ENCODE peak calls at places on chromosome 19, in eight cellular contexts. B, O, G, Y, D, C, F and H are unnamed samples.

GRCh38 chr19:13260883-13261653 is 110.9 kb downstream of the IER2 start:
- DNase-seq in B (peak; percentile 94), O (peak; percentile 60), G (peak; percentile 87), Y (peak; percentile 95), D (peak; percentile 47), C (no peak), F (peak; percentile 64), H (peak; percentile 96)

GRCh38 chr19:3034194-3034844 is 5.2 kb upstream of the TLE2 start:
- DNase-seq in B (no peak), O (peak; percentile 70), G (peak; percentile 30), Y (no peak), D (no peak), C (no peak), F (no peak), H (no peak)

GRCh38 chr19:8148410-8149231 is 771 bp downstream of the FBN3 start:
- DNase-seq in B (peak; percentile 24), O (no peak), G (no peak), Y (no peak), D (no peak), C (no peak), F (no peak), H (no peak)

GRCh38 chr19:55118401-55118991 is 1.1 kb upstream of the PPP1R12C start:
- DNase-seq in B (no peak), O (peak; percentile 61), G (peak; percentile 30), Y (peak; percentile 65), D (peak; percentile 53), C (no peak), F (peak; percentile 73), H (no peak)

GRCh38 chr19:40422428-40423226 is 3.2 kb downstream of the SERTAD1 start:
- DNase-seq in B (no peak), O (no peak), G (no peak), Y (no peak), D (no peak), C (no peak), F (no peak), H (no peak)

GRCh38 chr19:277581-278165 is 13.5 kb downstream of the PLPP2 start:
- DNase-seq in B (no peak), O (peak; percentile 50), G (no peak), Y (peak; percentile 72), D (no peak), C (no peak), F (no peak), H (no peak)

GRCh38 chr19:19900574-19901444 is at the start of gene ZNF93:
- DNase-seq in B (no peak), O (peak; percentile 97), G (peak; percentile 95), Y (peak; percentile 96), D (peak; percentile 98), C (peak; percentile 84), F (peak; percentile 97), H (peak; percentile 87)

GRCh38 chr19:6730153-6730804 is 7.1 kb downstream of the GPR108 start:
- DNase-seq in B (no peak), O (no peak), G (no peak), Y (no peak), D (peak; percentile 93), C (no peak), F (peak; percentile 82), H (peak; percentile 52)

GRCh38 chr19:39474139-39474620 is 6.5 kb upstream of the TIMM50 start:
- DNase-seq in B (no peak), O (peak; percentile 47), G (peak; percentile 19), Y (peak; percentile 55), D (peak; percentile 45), C (no peak), F (peak; percentile 73), H (no peak)

GRCh38 chr19:18058208-18059009 is 28.3 kb downstream of the IL12RB1 start:
- DNase-seq in B (peak; percentile 26), O (peak; percentile 83), G (peak; percentile 59), Y (peak; percentile 87), D (peak; percentile 77), C (peak; percentile 21), F (peak; percentile 85), H (peak; percentile 29)

GRCh38 chr19:46015080-46015960 is 7.5 kb downstream of the PGLYRP1 start:
- DNase-seq in B (no peak), O (peak; percentile 48), G (peak; percentile 23), Y (peak; percentile 68), D (peak; percentile 88), C (no peak), F (no peak), H (peak; percentile 58)

GRCh38 chr19:35306473-35307246 is 14.7 kb downstream of the MAG start:
- DNase-seq in B (no peak), O (no peak), G (no peak), Y (no peak), D (no peak), C (no peak), F (no peak), H (peak; percentile 12)
- TF ChIP-seq CTCF in B (peak; percentile 21), O (no peak), G (no peak), Y (no peak), D (no peak), C (no peak), F (no peak), H (peak; percentile 18)

DNA sequence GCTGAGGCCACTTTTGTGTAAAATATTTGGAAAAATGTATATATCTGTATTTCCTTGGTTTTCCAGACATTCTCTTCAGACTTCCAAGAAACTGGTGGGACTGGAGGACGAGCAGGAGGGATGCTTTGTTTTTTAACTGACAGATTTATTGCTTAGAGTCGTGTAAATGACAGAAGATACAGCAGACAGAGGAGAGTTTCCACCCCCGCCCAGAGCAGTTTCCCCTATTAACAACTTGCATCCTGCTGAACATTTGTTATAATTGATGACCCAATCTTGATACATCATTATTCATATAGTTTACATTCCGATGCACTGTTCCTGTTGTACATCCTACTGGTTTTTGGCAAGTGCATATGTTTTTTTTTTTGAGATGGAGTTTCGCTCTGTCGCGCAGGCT is 7.1 kb upstream of the DOCK6 start:
- DNase-seq in B (no peak), O (no peak), G (no peak), Y (peak; percentile 72), D (no peak), C (no peak), F (no peak), H (peak; percentile 84)
- H3K4me3 ChIP-seq in B (no peak overlapping the region), O (no peak overlapping the region), G (no peak overlapping the region), Y (no peak overlapping the region), D (no peak overlapping the region), C (no peak overlapping the region), F (no peak overlapping the region), H (no peak overlapping the region)

DNA sequence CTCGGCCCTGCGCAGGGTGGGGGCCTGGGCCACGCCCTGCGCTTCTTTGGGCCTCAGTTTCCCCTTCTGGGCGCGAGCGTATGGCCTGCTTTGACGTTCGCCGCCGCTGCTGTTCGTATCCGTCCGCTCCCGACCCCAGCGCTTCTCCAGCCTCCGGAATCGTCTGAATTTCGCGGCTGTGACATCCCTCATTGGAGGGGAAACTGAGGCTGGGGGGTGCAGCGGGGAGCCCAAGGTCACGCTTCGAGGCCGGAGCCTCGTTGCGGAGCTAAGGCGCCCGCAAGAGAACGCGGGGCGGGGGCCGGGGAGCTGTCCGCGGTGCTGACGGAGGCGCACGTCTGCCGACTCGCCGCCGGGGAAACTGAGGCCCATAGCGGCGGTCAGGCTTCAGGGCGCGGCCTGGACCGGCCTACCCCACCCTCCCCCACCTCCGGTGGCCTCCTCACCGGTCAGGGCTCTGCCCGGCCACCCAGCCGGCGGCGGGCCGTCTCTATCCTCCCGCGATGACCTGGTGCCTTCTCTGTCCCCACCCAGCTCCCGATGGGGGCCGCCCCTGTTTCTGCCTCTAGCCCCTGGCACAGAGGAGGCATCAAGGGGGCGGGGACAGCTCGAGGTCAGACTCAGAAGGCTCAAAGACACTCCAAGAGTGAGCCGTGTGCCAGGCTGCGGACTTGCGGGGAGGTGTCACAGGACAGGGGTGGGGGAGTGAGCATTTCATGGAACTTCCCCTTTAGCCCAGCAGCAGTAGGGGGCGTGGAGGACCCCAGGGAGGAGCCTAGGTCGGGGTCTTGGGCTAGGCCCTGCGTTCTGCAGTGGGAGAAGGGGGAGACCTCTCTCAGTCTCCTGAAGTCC is 3.0 kb upstream of the APC2 start:
- DNase-seq in B (no peak), O (no peak), G (no peak), Y (peak; percentile 29), D (no peak), C (no peak), F (no peak), H (no peak)
- TF ChIP-seq CTCF in B (no peak), O (no peak), G (no peak), Y (no peak), D (no peak), C (no peak), F (no peak), H (no peak)

GRCh38 chr19:49186108-49186507 is 28.5 kb downstream of the TRPM4 start:
- DNase-seq in B (no peak), O (no peak), G (no peak), Y (no peak), D (no peak), C (no peak), F (no peak), H (no peak)
- H3K4me3 ChIP-seq in B (no peak overlapping the region), O (no peak overlapping the region), G (no peak overlapping the region), Y (no peak overlapping the region), D (no peak overlapping the region), C (no peak overlapping the region), F (no peak overlapping the region), H (no peak overlapping the region)